ENCODE peak calls at places on chromosome 2, in eight cellular contexts. E, R, G, C, L, K, O and H are unnamed samples.

GRCh38 chr2:227472265-227473018 is 486 bp downstream of the AGFG1 start:
- DNase-seq in O (no peak), L (no peak), E (peak; percentile 37), C (no peak), G (peak; percentile 57), R (peak; percentile 63), K (peak; percentile 42), H (no peak)

GRCh38 chr2:219591091-219591490 is 6.6 kb upstream of the STK11IP start:
- DNase-seq in R (no peak), O (no peak), K (no peak), L (no peak), E (no peak), C (no peak), G (no peak), H (no peak)

GRCh38 chr2:221350621-221351020 is 221.5 kb downstream of the EPHA4 start:
- DNase-seq in O (peak; percentile 6), K (no peak), R (peak; percentile 30), G (no peak), L (no peak), E (no peak), C (peak; percentile 9), H (no peak)

GRCh38 chr2:30514134-30514860 is 67.3 kb downstream of the LCLAT1 start:
- DNase-seq in G (peak; percentile 61), R (peak; percentile 78), K (peak; percentile 69), O (peak; percentile 88), E (no peak), C (peak; percentile 55), L (no peak), H (no peak)

GRCh38 chr2:163573652-163574051 is 162.2 kb downstream of the FIGN start:
- DNase-seq in R (no peak), L (no peak), E (no peak), O (no peak), C (no peak), G (no peak), K (no peak), H (no peak)

GRCh38 chr2:56648802-56649201 is 465.0 kb downstream of the CCDC85A start:
- DNase-seq in E (no peak), R (peak; percentile 33), C (no peak), L (no peak), O (no peak), K (no peak), G (no peak), H (no peak)

GRCh38 chr2:238425979-238426567 is 654 bp upstream of the ASB1 start:
- DNase-seq in E (no peak), C (peak; percentile 88), R (peak; percentile 88), L (no peak), G (peak; percentile 85), O (peak; percentile 68), K (no peak), H (no peak)

GRCh38 chr2:21303876-21304275 is 180.1 kb downstream of the TDRD15 start:
- DNase-seq in E (no peak), O (no peak), K (no peak), L (no peak), R (no peak), G (no peak), C (no peak), H (no peak)

GRCh38 chr2:235658371-235659174 is 164.7 kb downstream of the AGAP1 start:
- DNase-seq in G (no peak), R (no peak), K (no peak), L (no peak), O (no peak), E (no peak), C (no peak), H (no peak)

GRCh38 chr2:196238836-196239380 is 67.5 kb upstream of the STK17B start:
- DNase-seq in G (peak; percentile 59), R (no peak), C (peak; percentile 73), K (no peak), O (peak; percentile 47), L (no peak), E (no peak), H (no peak)

GRCh38 chr2:134446431-134447091 is 192.7 kb downstream of the MGAT5 start:
- DNase-seq in K (no peak), L (no peak), C (peak; percentile 8), E (no peak), G (peak; percentile 21), O (peak; percentile 47), R (peak; percentile 64), H (no peak)

GRCh38 chr2:150878347-150878746 is 383.3 kb downstream of the RBM43 start:
- DNase-seq in E (no peak), K (no peak), R (peak; percentile 74), C (peak; percentile 28), O (peak; percentile 52), G (no peak), L (no peak), H (no peak)

GRCh38 chr2:134137182-134137595 is 116.7 kb upstream of the MGAT5 start:
- DNase-seq in C (peak; percentile 67), K (peak; percentile 49), O (peak; percentile 55), G (peak; percentile 72), L (no peak), R (peak; percentile 73), E (no peak), H (no peak)

GRCh38 chr2:88038263-88039105 is 17.1 kb downstream of the KRCC1 start:
- DNase-seq in O (peak; percentile 97), R (peak; percentile 91), C (peak; percentile 93), E (no peak), K (no peak), G (peak; percentile 73), L (no peak), H (no peak)

GRCh38 chr2:127403460-127403859 is 14.8 kb upstream of the PROC start:
- DNase-seq in K (no peak), R (no peak), G (no peak), E (no peak), L (no peak), O (no peak), C (no peak), H (no peak)

GRCh38 chr2:127406454-127406853 is 11.8 kb upstream of the PROC start:
- DNase-seq in L (no peak), R (peak; percentile 75), K (no peak), C (no peak), O (peak; percentile 40), E (no peak), G (no peak), H (no peak)

GRCh38 chr2:127407091-127407490 is 11.1 kb upstream of the PROC start:
- DNase-seq in K (no peak), L (no peak), G (no peak), C (no peak), R (no peak), O (no peak), E (no peak), H (no peak)

GRCh38 chr2:127405252-127405605 is 13.0 kb upstream of the PROC start:
- DNase-seq in E (no peak), G (no peak), L (no peak), C (no peak), R (no peak), K (no peak), O (no peak), H (no peak)

DNA sequence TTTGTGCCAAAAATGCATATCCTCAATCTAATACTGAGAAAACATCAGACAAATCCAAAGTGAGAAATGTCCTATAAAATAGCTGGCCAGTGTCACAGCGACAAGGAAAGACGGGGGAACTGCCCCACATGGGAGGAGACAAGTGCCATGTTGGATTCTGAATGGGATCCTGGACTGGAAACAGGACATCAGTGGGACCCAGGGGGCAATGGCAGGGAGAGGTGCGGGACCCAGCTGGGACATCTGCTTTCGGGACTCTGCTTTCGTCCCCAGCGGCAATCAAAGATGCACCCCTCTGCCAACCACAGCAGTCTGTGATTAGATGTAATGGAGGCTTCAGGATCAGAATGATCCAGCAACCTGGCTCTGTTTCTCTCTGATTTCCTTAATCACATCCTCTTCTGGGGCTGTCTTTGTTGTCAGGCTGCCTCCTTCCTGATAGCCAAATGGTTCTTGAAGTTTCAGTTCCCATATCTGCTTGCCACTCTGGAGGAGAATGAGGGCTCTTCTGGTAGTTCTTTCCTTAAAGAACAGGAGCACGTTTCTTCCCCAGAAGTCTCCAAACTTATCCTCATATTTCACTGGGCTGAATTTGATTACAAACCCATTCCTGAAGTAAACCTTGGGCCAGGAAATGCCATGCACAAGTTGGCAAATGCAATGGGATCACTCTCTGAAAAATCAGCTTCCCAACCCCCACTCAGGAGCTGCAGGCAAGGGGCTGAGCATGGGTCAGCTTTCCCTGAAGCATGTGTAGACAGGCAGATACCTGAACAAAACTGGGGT is 13.6 kb upstream of the PROC start:
- DNase-seq in G (no peak), O (no peak), R (no peak), C (no peak), L (no peak), E (no peak), K (no peak), H (no peak)
- H3K27ac ChIP-seq in G (no peak overlapping the region), O (no peak overlapping the region), R (no peak overlapping the region), C (no peak overlapping the region), L (peak overlapping the region; percentile 63), E (peak overlapping the region; percentile 58), K (no peak overlapping the region), H (no peak overlapping the region)

GRCh38 chr2:70519453-70519852 is 34.2 kb downstream of the TGFA start:
- DNase-seq in R (no peak), E (no peak), L (no peak), G (no peak), O (no peak), K (no peak), C (no peak), H (no peak)
- H3K27ac ChIP-seq in R (no peak overlapping the region), E (no peak overlapping the region), L (no peak overlapping the region), G (no peak overlapping the region), O (no peak overlapping the region), K (no peak overlapping the region), C (no peak overlapping the region), H (no peak overlapping the region)

DNA sequence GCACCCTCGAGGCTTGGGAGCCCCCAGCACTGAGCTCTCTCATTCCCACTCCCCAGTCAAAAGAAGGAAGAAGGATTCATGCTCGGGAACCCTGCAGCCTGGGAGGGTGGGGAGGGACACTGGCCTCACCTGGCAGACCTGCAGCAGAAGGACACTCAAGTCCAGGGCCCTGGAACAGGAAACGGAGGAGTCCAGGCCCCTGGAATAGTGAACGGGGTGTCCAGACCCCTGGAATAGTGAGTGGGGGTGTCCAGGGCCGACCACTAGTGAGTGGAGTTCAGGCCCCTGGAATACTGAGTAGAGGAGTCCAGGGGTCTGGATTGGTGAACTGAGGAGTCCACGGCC is 292.5 kb downstream of the NDUFA10 start:
- DNase-seq in E (no peak), L (no peak), C (no peak), R (no peak), K (no peak), G (no peak), O (no peak), H (no peak)
- H3K27ac ChIP-seq in E (no peak overlapping the region), L (no peak overlapping the region), C (no peak overlapping the region), R (no peak overlapping the region), K (no peak overlapping the region), G (no peak overlapping the region), O (no peak overlapping the region), H (no peak overlapping the region)

DNA sequence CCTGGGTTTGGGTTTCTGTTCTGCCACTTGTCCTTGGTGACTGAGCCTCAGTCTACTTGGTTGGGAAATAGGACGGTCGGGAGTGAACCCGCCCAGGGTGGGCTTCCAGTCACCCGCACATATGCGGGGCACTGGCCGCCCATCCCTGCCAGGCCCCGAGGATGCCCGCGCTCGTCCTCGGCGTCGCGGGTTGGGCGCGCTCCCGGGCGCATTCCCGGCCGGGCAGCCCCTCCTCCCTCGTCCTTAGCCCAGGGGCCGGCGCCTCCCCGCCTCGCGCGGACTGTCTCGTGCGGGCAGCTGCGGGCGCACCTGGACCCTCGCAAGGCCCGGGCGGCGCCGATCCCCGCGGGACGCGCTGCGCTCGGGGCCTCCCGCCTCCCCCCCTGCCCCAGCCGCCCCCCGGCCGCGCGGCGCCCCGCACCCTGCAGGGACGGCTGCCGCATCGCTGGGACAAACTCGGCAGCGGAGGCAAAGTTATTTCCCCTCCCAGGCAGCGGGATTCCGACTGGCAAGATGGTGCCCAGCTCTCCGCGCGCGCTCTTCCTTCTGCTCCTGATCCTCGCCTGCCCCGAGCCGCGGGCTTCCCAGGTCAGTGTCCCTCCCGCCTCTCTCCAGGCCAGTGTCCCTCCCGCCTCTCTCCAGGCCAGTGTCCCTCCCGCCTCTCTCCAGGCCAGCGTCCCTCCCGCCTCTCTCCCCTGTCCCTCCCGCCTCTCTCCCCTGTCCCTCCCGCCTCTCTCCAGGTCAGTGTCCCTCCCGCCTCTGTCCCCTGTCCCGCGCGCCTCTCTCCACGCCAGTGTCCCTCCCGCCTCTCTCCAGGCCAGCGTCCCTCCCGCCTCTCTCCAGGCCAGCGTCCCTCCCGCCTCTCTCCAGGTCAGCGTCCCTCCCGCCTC is at the start of gene FBLN7:
- DNase-seq in C (no peak), O (no peak), E (peak; percentile 33), L (no peak), G (peak; percentile 29), R (peak; percentile 62), K (no peak), H (no peak)
- H3K27ac ChIP-seq in C (no peak within 1 kb of the TSS), O (no peak within 1 kb of the TSS), E (no peak within 1 kb of the TSS), L (peak within 1 kb of the TSS; percentile 54), G (no peak within 1 kb of the TSS), R (no peak within 1 kb of the TSS), K (no peak within 1 kb of the TSS), H (no peak within 1 kb of the TSS)